ENCODE peak calls at places on chromosomes 1 and 21, in five cellular contexts. S is thyroid gland, H is Peyer's patch, U is breast epithelium, I is pancreas. R is an unnamed sample. For H3K9me3, the result is how much of the 10 kb centered on the place peaks cover.

GRCh38 chr1:178819123-178819522 is 51.8 kb downstream of the ANGPTL1 start:
- DNase-seq in S (no peak), I (no peak), H (no peak), U (no peak), R (no peak)

GRCh38 chr21:44734026-44734745 is 22.8 kb upstream of the TSPEAR start:
- DNase-seq in S (no peak), H (no peak), U (no peak), I (no peak), R (no peak)

GRCh38 chr1:41915786-41916571 is 2.7 kb downstream of the HIVEP3 start:
- DNase-seq in I (no peak), H (no peak), U (peak), S (peak), R (no peak)

GRCh38 chr1:202154766-202155477 is 5.5 kb downstream of the PTPN7 start:
- DNase-seq in H (no peak), S (peak), I (no peak), U (no peak), R (no peak)

GRCh38 chr1:33296824-33297223 is 24.1 kb downstream of the A3GALT2 start:
- DNase-seq in H (no peak), U (no peak), I (peak), S (peak), R (no peak)

GRCh38 chr1:171654705-171655214 is 2.3 kb upstream of the MYOC start:
- DNase-seq in H (no peak), I (no peak), U (no peak), S (no peak), R (no peak)

GRCh38 chr1:163528710-163529348 is 207.1 kb downstream of the NUF2 start:
- DNase-seq in U (no peak), I (no peak), S (peak), H (no peak), R (no peak)

GRCh38 chr1:155392898-155393411 is 72.3 kb downstream of the RUSC1 start:
- DNase-seq in U (peak), I (no peak), H (no peak), S (no peak), R (no peak)

GRCh38 chr1:217642455-217642854 is 11.3 kb downstream of the SPATA17 start:
- DNase-seq in H (no peak), U (no peak), I (no peak), S (no peak), R (no peak)

GRCh38 chr1:85047472-85048295 is 616 bp downstream of the MCOLN3 start:
- DNase-seq in I (peak), H (peak), U (no peak), S (peak), R (peak)

GRCh38 chr1:198880818-198881597 is 242.2 kb downstream of the PTPRC start:
- DNase-seq in I (no peak), S (no peak), U (no peak), H (no peak), R (no peak)

GRCh38 chr21:32712641-32713040 is 15.2 kb downstream of the SYNJ1 start:
- DNase-seq in I (no peak), U (no peak), S (no peak), H (no peak), R (no peak)

GRCh38 chr21:26116456-26117011 is 54.0 kb downstream of the APP start:
- DNase-seq in S (peak), H (no peak), U (no peak), I (no peak), R (no peak)

GRCh38 chr1:28573564-28573963 is 18.5 kb upstream of the RAB42 start:
- DNase-seq in S (no peak), H (no peak), U (no peak), I (no peak), R (no peak)

GRCh38 chr1:41615981-41616380 is 131.5 kb upstream of the EDN2 start:
- DNase-seq in I (no peak), S (no peak), U (no peak), H (no peak), R (no peak)

GRCh38 chr1:3593745-3594144 is 17.6 kb downstream of the MEGF6 start:
- DNase-seq in H (no peak), U (no peak), I (no peak), S (no peak), R (no peak)

GRCh38 chr21:44751799-44752636 is 40.6 kb upstream of the TSPEAR start:
- DNase-seq in I (no peak), H (no peak), S (no peak), U (no peak), R (no peak)

GRCh38 chr1:156499194-156499702 is 1.3 kb downstream of the MEF2D start:
- DNase-seq in U (no peak), H (peak), S (peak), I (no peak), R (no peak)

GRCh38 chr1:183905497-183905896 is 100.6 kb downstream of the RGL1 start:
- DNase-seq in H (no peak), U (no peak), S (peak), I (no peak), R (no peak)

GRCh38 chr1:240099329-240099728 is 7.6 kb downstream of the FMN2 start:
- DNase-seq in S (no peak), U (no peak), H (no peak), I (no peak), R (no peak)

GRCh38 chr1:240099748-240100147 is 8.1 kb downstream of the FMN2 start:
- DNase-seq in H (no peak), U (no peak), S (no peak), I (no peak), R (no peak)

GRCh38 chr1:240101737-240102136 is 10.1 kb downstream of the FMN2 start:
- DNase-seq in S (no peak), I (no peak), U (no peak), H (no peak), R (no peak)

GRCh38 chr1:240100351-240100750 is 8.7 kb downstream of the FMN2 start:
- DNase-seq in U (no peak), H (no peak), I (no peak), S (no peak), R (no peak)

GRCh38 chr1:240101306-240101705 is 9.6 kb downstream of the FMN2 start:
- DNase-seq in S (no peak), H (no peak), I (no peak), U (no peak), R (no peak)
- H3K27ac ChIP-seq in S (no peak), H (no peak), I (no peak), U (no peak), R (no peak)

GRCh38 chr21:40689816-40690215 is 157.1 kb downstream of the DSCAM start:
- DNase-seq in U (no peak), H (no peak), I (no peak), S (no peak), R (no peak)
- H3K9me3 ChIP-seq in U (under half), H (under half), I (under half), S (under half), R (under half)

GRCh38 chr1:245091171-245091621 is 63.6 kb upstream of the KIF26B start:
- DNase-seq in U (no peak), H (no peak), I (no peak), S (no peak), R (no peak)
- H3K27ac ChIP-seq in U (no peak), H (no peak), I (no peak), S (peak), R (no peak)

DNA sequence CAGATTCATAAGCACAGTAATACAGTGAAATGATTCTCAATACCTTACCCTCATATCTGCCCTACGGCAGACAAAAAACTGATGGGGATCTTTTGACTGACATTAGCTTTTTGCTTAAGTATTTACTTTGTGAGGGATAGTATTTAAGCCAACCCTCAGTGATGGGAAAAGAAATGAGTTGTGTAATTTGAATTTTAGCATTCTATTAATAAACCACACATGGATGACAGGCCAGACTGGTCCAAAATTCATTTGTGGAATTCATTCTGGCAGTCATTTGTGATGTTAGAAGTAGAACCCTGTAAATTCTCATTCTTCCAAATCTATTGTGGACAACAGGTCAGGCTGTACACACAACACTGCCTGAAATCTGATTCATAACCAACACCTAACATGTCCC is 14.9 kb downstream of the TRIM33 start:
- DNase-seq in S (no peak), U (no peak), I (no peak), H (no peak), R (no peak)
- H3K9me3 ChIP-seq in S (under half), U (under half), I (under half), H (under half), R (under half)

DNA sequence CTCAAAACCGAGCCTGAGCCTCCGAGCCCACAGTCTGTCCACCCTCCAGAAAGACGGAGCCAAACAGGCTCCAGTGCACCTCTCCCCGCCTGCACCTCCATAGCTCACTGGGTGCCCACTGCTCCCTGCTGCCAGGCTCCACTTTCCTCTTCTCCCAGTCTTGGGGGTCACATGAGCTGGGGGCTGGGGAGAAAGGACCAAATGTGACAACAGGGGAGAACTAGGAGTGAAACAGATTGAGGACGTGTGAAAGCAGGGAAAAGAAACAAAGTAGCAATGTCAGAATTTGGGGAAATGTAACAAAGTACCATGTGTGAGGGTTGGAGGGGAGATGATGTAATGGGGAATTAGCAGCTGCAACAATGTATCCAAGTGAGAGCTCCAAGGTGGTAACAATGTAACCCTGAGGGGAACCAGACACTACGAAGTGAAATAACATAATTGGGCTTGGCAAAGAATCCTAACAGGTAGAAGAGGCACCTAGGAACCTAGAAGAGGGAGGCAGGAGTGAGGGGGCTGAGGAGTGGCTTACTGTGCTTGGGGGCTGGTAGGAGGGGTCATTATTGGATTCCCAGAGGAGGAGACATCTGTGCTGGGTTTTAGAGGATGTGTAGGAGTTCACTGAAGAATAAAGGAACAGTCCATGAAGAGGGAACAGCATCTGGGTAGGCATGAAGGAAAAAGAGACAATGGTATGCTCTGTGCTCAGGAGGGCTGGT is 12.5 kb downstream of the SDC3 start:
- DNase-seq in I (no peak), S (no peak), H (no peak), U (no peak), R (no peak)
- H3K27ac ChIP-seq in I (no peak), S (no peak), H (peak), U (no peak), R (no peak)

GRCh38 chr1:228242313-228242864 is 34.5 kb downstream of the OBSCN start:
- DNase-seq in H (no peak), I (no peak), S (no peak), U (no peak), R (no peak)

GRCh38 chr1:228245111-228245510 is 37.3 kb downstream of the OBSCN start:
- DNase-seq in I (no peak), H (no peak), U (no peak), S (no peak), R (no peak)

GRCh38 chr1:228241259-228241658 is 33.4 kb downstream of the OBSCN start:
- DNase-seq in U (no peak), S (no peak), I (no peak), H (no peak), R (no peak)

GRCh38 chr1:228240411-228241240 is 32.8 kb downstream of the OBSCN start:
- DNase-seq in I (no peak), H (no peak), U (no peak), S (no peak), R (no peak)

GRCh38 chr1:228243093-228243492 is 35.2 kb downstream of the OBSCN start:
- DNase-seq in H (no peak), S (no peak), U (no peak), I (no peak), R (no peak)
- H3K9me3 ChIP-seq in H (under half), S (under half), U (half or more), I (under half), R (under half)

DNA sequence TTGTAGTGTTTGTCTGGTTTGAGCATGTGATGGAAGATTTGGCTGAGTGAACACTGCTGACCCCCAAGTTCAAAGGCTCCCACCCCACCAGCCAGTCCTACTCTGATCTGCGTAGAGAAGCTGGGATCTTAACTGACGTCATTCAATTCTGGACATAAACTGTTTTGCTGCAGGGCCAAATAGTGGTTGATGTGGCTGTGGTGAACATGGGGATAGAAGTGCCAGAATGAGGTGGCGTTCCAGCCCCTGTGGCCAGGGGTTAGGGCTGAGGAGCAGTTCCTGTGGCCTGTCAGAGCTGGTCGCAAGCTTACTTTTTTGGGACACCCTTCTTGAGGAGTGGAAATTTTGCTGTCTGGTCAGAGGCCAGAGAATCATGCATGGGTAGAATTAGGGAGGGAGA is 25.7 kb downstream of the SZRD1 start:
- DNase-seq in U (no peak), I (no peak), H (no peak), S (no peak), R (no peak)
- H3K27ac ChIP-seq in U (no peak), I (no peak), H (no peak), S (no peak), R (no peak)

DNA sequence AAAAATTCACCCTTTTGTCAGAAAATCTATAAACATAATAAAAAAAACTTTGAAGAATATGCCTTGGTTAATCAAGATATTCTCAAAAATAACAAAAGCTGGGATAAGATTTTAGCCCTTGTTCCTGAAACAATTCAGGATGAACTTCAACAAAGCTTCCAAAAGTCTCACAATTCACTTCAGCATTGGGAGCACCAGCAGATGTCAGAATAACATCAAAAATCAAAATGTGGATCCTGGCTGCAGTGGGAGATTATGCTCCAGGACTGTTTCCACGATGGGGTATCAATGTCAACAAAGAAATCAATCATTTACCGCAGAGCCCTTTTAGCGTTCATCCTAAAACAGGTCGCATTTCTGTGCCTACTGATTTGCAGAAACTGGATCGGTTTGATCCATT is 35.2 kb downstream of the ZNF670 start:
- DNase-seq in I (no peak), H (no peak), U (no peak), S (no peak), R (no peak)
- H3K9me3 ChIP-seq in I (under half), H (under half), U (half or more), S (under half), R (under half)

DNA sequence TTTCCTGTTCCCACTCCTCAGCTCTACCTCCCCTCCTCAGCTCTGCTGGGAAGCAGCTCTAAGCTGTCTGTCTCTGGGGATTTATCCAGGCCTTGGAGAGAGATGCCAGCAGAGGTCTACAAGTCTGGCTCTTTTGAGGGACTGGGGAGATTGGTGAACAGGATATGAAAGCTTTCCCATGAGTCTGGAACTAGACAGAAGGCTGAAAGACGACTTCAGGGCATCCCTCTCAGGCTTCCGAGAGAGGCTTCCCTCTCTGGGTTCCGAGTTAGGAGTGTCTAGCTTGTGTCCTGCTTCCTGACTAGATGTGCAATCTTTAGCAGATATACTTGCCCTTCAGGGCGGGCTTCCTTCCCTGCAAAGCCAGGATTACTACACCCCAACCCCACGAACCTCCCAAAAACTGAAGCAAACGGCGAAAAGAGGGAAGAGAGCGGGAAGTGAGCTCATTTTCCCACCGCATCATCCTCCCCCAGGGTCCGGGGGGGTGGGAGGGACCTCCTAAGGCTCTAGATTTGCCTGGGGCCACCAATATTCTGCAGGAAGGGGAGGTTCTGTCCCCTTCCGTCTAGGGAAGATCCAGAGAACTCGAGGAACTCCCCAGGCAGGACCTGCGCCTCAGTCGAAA is 598 bp downstream of the TMEM35B start:
- DNase-seq in I (no peak), H (peak), S (no peak), U (no peak), R (no peak)
- H3K27ac ChIP-seq in I (peak), H (peak), S (peak), U (peak), R (peak)